ENCODE peak calls at places on chromosomes 16 and 17, in ten cellular contexts. One of them, this sample, is unnamed.

GRCh38 chr17:15944720-15945492 is at the start of gene ADORA2B:
- DNase-seq in stimulated activated naive CD8-positive, alpha-beta T cell treated with anti-CD3 and anti-CD28 coated beads, Interleukin-15, Interleukin-2, amounts not matched to agents 100 U/mL and 50 U/mL, for 24 hours: peak
- DNase-seq in stimulated activated CD8-positive, alpha-beta memory T cell treated with anti-CD3 and anti-CD28 coated beads, Interleukin-15, amount 100 ng/mL, for 1 hour: no peak
- DNase-seq in germinal center: peak
- DNase-seq in HFFc6: peak
- DNase-seq in fibroblast of the conjunctiva: peak
- DNase-seq in NCI-H69: peak
- DNase-seq in kidney tubule cell: peak
- DNase-seq in activated CD4-positive, alpha-beta T cell treated with anti-CD3 and anti-CD28 coated beads for 48 hours: peak
- DNase-seq in GM12864: no peak
- DNase-seq in this sample: peak

GRCh38 chr17:58136669-58137279 is 11.4 kb upstream of the OR4D1 start:
- DNase-seq in stimulated activated naive CD8-positive, alpha-beta T cell treated with anti-CD3 and anti-CD28 coated beads, Interleukin-15, Interleukin-2, amounts not matched to agents 100 U/mL and 50 U/mL, for 24 hours: no peak
- DNase-seq in stimulated activated CD8-positive, alpha-beta memory T cell treated with anti-CD3 and anti-CD28 coated beads, Interleukin-15, amount 100 ng/mL, for 1 hour: no peak
- DNase-seq in germinal center: no peak
- DNase-seq in HFFc6: no peak
- DNase-seq in fibroblast of the conjunctiva: no peak
- DNase-seq in NCI-H69: peak
- DNase-seq in kidney tubule cell: peak
- DNase-seq in activated CD4-positive, alpha-beta T cell treated with anti-CD3 and anti-CD28 coated beads for 48 hours: no peak
- DNase-seq in GM12864: no peak
- DNase-seq in this sample: peak

GRCh38 chr16:66695935-66696668 is 441 bp downstream of the CMTM4 start:
- DNase-seq in stimulated activated naive CD8-positive, alpha-beta T cell treated with anti-CD3 and anti-CD28 coated beads, Interleukin-15, Interleukin-2, amounts not matched to agents 100 U/mL and 50 U/mL, for 24 hours: peak
- DNase-seq in stimulated activated CD8-positive, alpha-beta memory T cell treated with anti-CD3 and anti-CD28 coated beads, Interleukin-15, amount 100 ng/mL, for 1 hour: no peak
- DNase-seq in germinal center: no peak
- DNase-seq in HFFc6: no peak
- DNase-seq in fibroblast of the conjunctiva: no peak
- DNase-seq in NCI-H69: peak
- DNase-seq in kidney tubule cell: peak
- DNase-seq in activated CD4-positive, alpha-beta T cell treated with anti-CD3 and anti-CD28 coated beads for 48 hours: peak
- DNase-seq in GM12864: no peak
- DNase-seq in this sample: no peak

GRCh38 chr17:59626756-59627155 is 7.1 kb downstream of the CLTC start:
- DNase-seq in stimulated activated naive CD8-positive, alpha-beta T cell treated with anti-CD3 and anti-CD28 coated beads, Interleukin-15, Interleukin-2, amounts not matched to agents 100 U/mL and 50 U/mL, for 24 hours: no peak
- DNase-seq in stimulated activated CD8-positive, alpha-beta memory T cell treated with anti-CD3 and anti-CD28 coated beads, Interleukin-15, amount 100 ng/mL, for 1 hour: no peak
- DNase-seq in germinal center: no peak
- DNase-seq in HFFc6: no peak
- DNase-seq in fibroblast of the conjunctiva: no peak
- DNase-seq in NCI-H69: no peak
- DNase-seq in kidney tubule cell: no peak
- DNase-seq in activated CD4-positive, alpha-beta T cell treated with anti-CD3 and anti-CD28 coated beads for 48 hours: no peak
- DNase-seq in GM12864: no peak
- DNase-seq in this sample: no peak

GRCh38 chr16:86892509-86892908 is 314.2 kb downstream of the FOXL1 start:
- DNase-seq in stimulated activated naive CD8-positive, alpha-beta T cell treated with anti-CD3 and anti-CD28 coated beads, Interleukin-15, Interleukin-2, amounts not matched to agents 100 U/mL and 50 U/mL, for 24 hours: no peak
- DNase-seq in stimulated activated CD8-positive, alpha-beta memory T cell treated with anti-CD3 and anti-CD28 coated beads, Interleukin-15, amount 100 ng/mL, for 1 hour: no peak
- DNase-seq in germinal center: no peak
- DNase-seq in HFFc6: no peak
- DNase-seq in fibroblast of the conjunctiva: no peak
- DNase-seq in NCI-H69: no peak
- DNase-seq in kidney tubule cell: no peak
- DNase-seq in activated CD4-positive, alpha-beta T cell treated with anti-CD3 and anti-CD28 coated beads for 48 hours: peak
- DNase-seq in GM12864: no peak
- DNase-seq in this sample: no peak

GRCh38 chr17:19386276-19386863 is 620 bp downstream of the MFAP4 start:
- DNase-seq in stimulated activated naive CD8-positive, alpha-beta T cell treated with anti-CD3 and anti-CD28 coated beads, Interleukin-15, Interleukin-2, amounts not matched to agents 100 U/mL and 50 U/mL, for 24 hours: no peak
- DNase-seq in stimulated activated CD8-positive, alpha-beta memory T cell treated with anti-CD3 and anti-CD28 coated beads, Interleukin-15, amount 100 ng/mL, for 1 hour: no peak
- DNase-seq in germinal center: no peak
- DNase-seq in HFFc6: peak
- DNase-seq in fibroblast of the conjunctiva: peak
- DNase-seq in NCI-H69: peak
- DNase-seq in kidney tubule cell: peak
- DNase-seq in activated CD4-positive, alpha-beta T cell treated with anti-CD3 and anti-CD28 coated beads for 48 hours: no peak
- DNase-seq in GM12864: no peak
- DNase-seq in this sample: no peak

GRCh38 chr17:77235370-77236080 is 94.8 kb downstream of the SEC14L1 start:
- DNase-seq in stimulated activated naive CD8-positive, alpha-beta T cell treated with anti-CD3 and anti-CD28 coated beads, Interleukin-15, Interleukin-2, amounts not matched to agents 100 U/mL and 50 U/mL, for 24 hours: peak
- DNase-seq in stimulated activated CD8-positive, alpha-beta memory T cell treated with anti-CD3 and anti-CD28 coated beads, Interleukin-15, amount 100 ng/mL, for 1 hour: no peak
- DNase-seq in germinal center: no peak
- DNase-seq in HFFc6: peak
- DNase-seq in fibroblast of the conjunctiva: peak
- DNase-seq in NCI-H69: no peak
- DNase-seq in kidney tubule cell: peak
- DNase-seq in activated CD4-positive, alpha-beta T cell treated with anti-CD3 and anti-CD28 coated beads for 48 hours: peak
- DNase-seq in GM12864: no peak
- DNase-seq in this sample: no peak

GRCh38 chr17:82808921-82809905 is 30.6 kb downstream of the ZNF750 start:
- DNase-seq in stimulated activated naive CD8-positive, alpha-beta T cell treated with anti-CD3 and anti-CD28 coated beads, Interleukin-15, Interleukin-2, amounts not matched to agents 100 U/mL and 50 U/mL, for 24 hours: no peak
- DNase-seq in stimulated activated CD8-positive, alpha-beta memory T cell treated with anti-CD3 and anti-CD28 coated beads, Interleukin-15, amount 100 ng/mL, for 1 hour: no peak
- DNase-seq in germinal center: no peak
- DNase-seq in HFFc6: no peak
- DNase-seq in fibroblast of the conjunctiva: no peak
- DNase-seq in NCI-H69: no peak
- DNase-seq in kidney tubule cell: no peak
- DNase-seq in activated CD4-positive, alpha-beta T cell treated with anti-CD3 and anti-CD28 coated beads for 48 hours: no peak
- DNase-seq in GM12864: no peak
- DNase-seq in this sample: no peak

GRCh38 chr16:70695351-70696070 is 9.7 kb upstream of the MTSS2 start:
- DNase-seq in stimulated activated naive CD8-positive, alpha-beta T cell treated with anti-CD3 and anti-CD28 coated beads, Interleukin-15, Interleukin-2, amounts not matched to agents 100 U/mL and 50 U/mL, for 24 hours: peak
- DNase-seq in stimulated activated CD8-positive, alpha-beta memory T cell treated with anti-CD3 and anti-CD28 coated beads, Interleukin-15, amount 100 ng/mL, for 1 hour: no peak
- DNase-seq in germinal center: no peak
- DNase-seq in HFFc6: no peak
- DNase-seq in fibroblast of the conjunctiva: no peak
- DNase-seq in NCI-H69: peak
- DNase-seq in kidney tubule cell: peak
- DNase-seq in activated CD4-positive, alpha-beta T cell treated with anti-CD3 and anti-CD28 coated beads for 48 hours: no peak
- DNase-seq in GM12864: no peak
- DNase-seq in this sample: peak

GRCh38 chr17:15469260-15469659 is 1.8 kb upstream of the CDRT4 start:
- DNase-seq in stimulated activated naive CD8-positive, alpha-beta T cell treated with anti-CD3 and anti-CD28 coated beads, Interleukin-15, Interleukin-2, amounts not matched to agents 100 U/mL and 50 U/mL, for 24 hours: no peak
- DNase-seq in stimulated activated CD8-positive, alpha-beta memory T cell treated with anti-CD3 and anti-CD28 coated beads, Interleukin-15, amount 100 ng/mL, for 1 hour: no peak
- DNase-seq in germinal center: no peak
- DNase-seq in HFFc6: no peak
- DNase-seq in fibroblast of the conjunctiva: no peak
- DNase-seq in NCI-H69: no peak
- DNase-seq in kidney tubule cell: no peak
- DNase-seq in activated CD4-positive, alpha-beta T cell treated with anti-CD3 and anti-CD28 coated beads for 48 hours: no peak
- DNase-seq in GM12864: no peak
- DNase-seq in this sample: no peak

GRCh38 chr17:11803635-11804034 is 193.6 kb downstream of the ZNF18 start:
- DNase-seq in stimulated activated naive CD8-positive, alpha-beta T cell treated with anti-CD3 and anti-CD28 coated beads, Interleukin-15, Interleukin-2, amounts not matched to agents 100 U/mL and 50 U/mL, for 24 hours: no peak
- DNase-seq in stimulated activated CD8-positive, alpha-beta memory T cell treated with anti-CD3 and anti-CD28 coated beads, Interleukin-15, amount 100 ng/mL, for 1 hour: no peak
- DNase-seq in germinal center: no peak
- DNase-seq in HFFc6: no peak
- DNase-seq in fibroblast of the conjunctiva: no peak
- DNase-seq in NCI-H69: no peak
- DNase-seq in kidney tubule cell: no peak
- DNase-seq in activated CD4-positive, alpha-beta T cell treated with anti-CD3 and anti-CD28 coated beads for 48 hours: no peak
- DNase-seq in GM12864: no peak
- DNase-seq in this sample: no peak

GRCh38 chr16:86567701-86568571 is 1.3 kb downstream of the FOXC2 start:
- DNase-seq in stimulated activated naive CD8-positive, alpha-beta T cell treated with anti-CD3 and anti-CD28 coated beads, Interleukin-15, Interleukin-2, amounts not matched to agents 100 U/mL and 50 U/mL, for 24 hours: no peak
- DNase-seq in stimulated activated CD8-positive, alpha-beta memory T cell treated with anti-CD3 and anti-CD28 coated beads, Interleukin-15, amount 100 ng/mL, for 1 hour: no peak
- DNase-seq in germinal center: no peak
- DNase-seq in HFFc6: no peak
- DNase-seq in fibroblast of the conjunctiva: no peak
- DNase-seq in NCI-H69: no peak
- DNase-seq in kidney tubule cell: peak
- DNase-seq in activated CD4-positive, alpha-beta T cell treated with anti-CD3 and anti-CD28 coated beads for 48 hours: no peak
- DNase-seq in GM12864: no peak
- DNase-seq in this sample: no peak

This sample was measured in erythroblast.